ENCODE peak calls at places on chromosomes 1 and 21, in six cellular contexts. W is SK-N-SH, P is hepatocyte, X is HCT116, T is PC-3, E is neural progenitor cell. L is an unnamed sample. For H3K4me1, the result is how much of the 10 kb centered on the place peaks cover.

GRCh38 chr21:37916795-37917142 is 512 bp upstream of the KCNJ6 start:
- DNase-seq in W (peak), P (peak), X (no peak), T (no peak), E (peak), L (no peak)

GRCh38 chr21:23952269-23952668 is 1655.0 kb downstream of the MRPL39 start:
- DNase-seq in W (no peak), P (no peak), X (no peak), T (no peak), E (no peak), L (peak)

GRCh38 chr1:24910751-24911650 is 19.1 kb downstream of the RUNX3 start:
- DNase-seq in W (no peak), P (peak), X (no peak), T (peak), E (no peak), L (no peak)

GRCh38 chr1:10795305-10796021 is 983 bp downstream of the CASZ1 start:
- DNase-seq in W (peak), P (no peak), X (no peak), T (peak), E (peak), L (no peak)

GRCh38 chr1:10640079-10640578 is 156.3 kb downstream of the CASZ1 start:
- DNase-seq in W (peak), P (no peak), X (no peak), T (no peak), E (peak), L (no peak)

GRCh38 chr1:109393602-109394233 is 4.0 kb downstream of the SORT1 start:
- DNase-seq in W (no peak), P (no peak), X (no peak), T (no peak), E (no peak), L (no peak)

GRCh38 chr1:186530104-186530503 is 69.2 kb upstream of the PDC start:
- DNase-seq in W (no peak), P (no peak), X (no peak), T (no peak), E (no peak), L (no peak)

GRCh38 chr1:10825592-10825991 is 29.1 kb upstream of the CASZ1 start:
- DNase-seq in W (no peak), P (no peak), X (no peak), T (no peak), E (no peak), L (no peak)

GRCh38 chr1:100517517-100517916 is 20.4 kb upstream of the GPR88 start:
- DNase-seq in W (no peak), P (no peak), X (no peak), T (no peak), E (no peak), L (no peak)

GRCh38 chr1:12518956-12519707 is 98.9 kb downstream of the DHRS3 start:
- DNase-seq in W (no peak), P (peak), X (no peak), T (peak), E (peak), L (no peak)

GRCh38 chr1:48208251-48208650 is 14.3 kb upstream of the SLC5A9 start:
- DNase-seq in W (no peak), P (no peak), X (no peak), T (no peak), E (no peak), L (no peak)

GRCh38 chr1:39001516-39002389 is 10.7 kb downstream of the AKIRIN1 start:
- DNase-seq in W (no peak), P (no peak), X (no peak), T (no peak), E (no peak), L (no peak)

GRCh38 chr1:55050283-55050682 is 10.9 kb downstream of the PCSK9 start:
- DNase-seq in W (no peak), P (no peak), X (no peak), T (no peak), E (no peak), L (no peak)

GRCh38 chr1:232529747-232530146 is 100.2 kb downstream of the SIPA1L2 start:
- DNase-seq in W (no peak), P (peak), X (peak), T (peak), E (no peak), L (no peak)

GRCh38 chr1:44594353-44594752 is 79.9 kb downstream of the TMEM53 start:
- DNase-seq in W (no peak), P (no peak), X (no peak), T (no peak), E (no peak), L (no peak)

GRCh38 chr1:15833069-15833679 is 14.3 kb upstream of the SPEN start:
- DNase-seq in W (no peak), P (no peak), X (peak), T (peak), E (no peak), L (no peak)

GRCh38 chr1:31196685-31197084 is 43.0 kb downstream of the NKAIN1 start:
- DNase-seq in W (no peak), P (peak), X (no peak), T (peak), E (no peak), L (no peak)

GRCh38 chr1:40185951-40186864 is 25.0 kb downstream of the RLF start:
- DNase-seq in W (no peak), P (no peak), X (no peak), T (no peak), E (no peak), L (peak)

GRCh38 chr1:84571150-84571535 is 3.1 kb downstream of the CTBS start:
- DNase-seq in W (no peak), P (no peak), X (no peak), T (peak), E (no peak), L (no peak)

GRCh38 chr1:66464802-66465201 is 69.2 kb upstream of the SGIP1 start:
- DNase-seq in W (no peak), P (peak), X (no peak), T (peak), E (no peak), L (no peak)

GRCh38 chr1:41764608-41765007 is 154.1 kb downstream of the HIVEP3 start:
- DNase-seq in W (no peak), P (no peak), X (no peak), T (no peak), E (no peak), L (no peak)

DNA sequence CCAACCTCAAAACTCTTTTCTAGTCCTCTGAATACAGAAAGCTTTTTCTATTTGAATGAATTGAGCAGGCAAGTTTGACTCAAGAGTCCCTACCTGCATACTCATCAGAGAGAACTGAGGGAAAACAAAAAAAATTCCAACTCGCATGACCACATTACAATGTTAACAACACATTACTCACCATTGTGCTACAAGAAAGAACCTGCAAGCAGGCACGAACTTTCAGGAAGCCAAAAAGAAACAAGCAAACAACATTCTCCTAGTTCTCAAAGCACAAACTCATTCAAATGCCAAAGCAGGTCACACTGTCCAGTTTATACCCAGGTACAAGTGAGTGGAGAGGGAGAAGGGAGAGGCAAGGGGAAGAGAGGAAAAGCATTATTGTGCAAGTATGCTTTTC is 14.6 kb downstream of the OTUD7B start:
- DNase-seq in W (no peak), P (no peak), X (no peak), T (peak), E (no peak), L (no peak)
- H3K4me1 ChIP-seq in W (under half), P (under half), X (under half), T (under half), E (under half), L (under half)

DNA sequence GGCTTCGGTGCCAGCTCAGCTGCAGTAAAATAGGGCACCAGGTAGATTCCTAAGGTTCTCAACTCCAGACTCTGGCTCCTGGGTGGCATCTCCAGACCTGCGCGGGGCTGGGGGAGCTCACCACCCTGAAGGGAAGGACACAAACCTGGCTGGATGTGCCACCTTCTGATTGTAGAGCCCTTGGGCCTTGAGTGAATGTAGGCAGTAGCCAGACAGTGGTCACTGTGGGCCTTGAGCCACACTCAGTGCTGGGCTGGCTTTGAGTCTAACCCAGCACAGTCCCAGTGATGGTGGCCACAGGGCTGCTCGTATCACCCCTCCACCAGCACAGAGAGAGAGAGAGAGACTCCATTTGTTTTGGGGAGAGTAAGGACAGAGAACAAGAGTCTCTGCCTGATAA is 38.0 kb upstream of the SH3GLB1 start:
- DNase-seq in W (no peak), P (no peak), X (no peak), T (no peak), E (no peak), L (no peak)
- TF ChIP-seq EZH2phosphoT487 in W (no peak), P (no peak), X (no peak), T (no peak), E (no peak), L (no peak)

GRCh38 chr21:45579383-45580180 is 37.3 kb upstream of the SLC19A1 start:
- DNase-seq in W (peak), P (no peak), X (no peak), T (no peak), E (no peak), L (no peak)
- TF ChIP-seq CTCF in W (no peak), P (no peak), X (no peak), T (no peak), E (no peak), L (no peak)

GRCh38 chr1:214525535-214526019 is 25.8 kb downstream of the PTPN14 start:
- DNase-seq in W (no peak), P (no peak), X (no peak), T (peak), E (no peak), L (peak)
- H3K4me1 ChIP-seq in W (under half), P (under half), X (under half), T (under half), E (under half), L (under half)

L was measured in MM.1S.